ENCODE peak calls at places on chromosome 21, in five cellular contexts. B is PC-9, A is fibroblast of pulmonary artery, X is adrenal gland, J is OCI-LY7. G is an unnamed sample.

GRCh38 chr21:44901391-44902074 is 19.2 kb downstream of the ITGB2 start:
- DNase-seq in B (no peak), A (no peak), X (no peak), J (no peak), G (no peak)

GRCh38 chr21:29639366-29640232 is 300.2 kb downstream of the GRIK1 start:
- DNase-seq in B (no peak), A (no peak), X (no peak), J (peak), G (no peak)

GRCh38 chr21:24870633-24871032 is 736.6 kb downstream of the MRPL39 start:
- DNase-seq in B (no peak), A (no peak), X (no peak), J (no peak), G (no peak)

GRCh38 chr21:26769613-26770188 is 75.5 kb downstream of the ADAMTS1 start:
- DNase-seq in B (no peak), A (peak), X (no peak), J (no peak), G (no peak)

GRCh38 chr21:37001446-37001845 is 5.1 kb upstream of the RIPPLY3 start:
- DNase-seq in B (no peak), A (no peak), X (peak), J (no peak), G (no peak)

GRCh38 chr21:14545906-14546480 is at the start of gene SAMSN1:
- DNase-seq in B (no peak), A (peak), X (peak), J (no peak), G (peak)

GRCh38 chr21:45859762-45860357 is 121.7 kb upstream of the COL6A1 start:
- DNase-seq in B (no peak), A (no peak), X (peak), J (no peak), G (no peak)

GRCh38 chr21:37748351-37748750 is 167.9 kb downstream of the KCNJ6 start:
- DNase-seq in B (no peak), A (no peak), X (no peak), J (no peak), G (no peak)

GRCh38 chr21:30268608-30269197 is 14.0 kb downstream of the KRTAP24-1 start:
- DNase-seq in B (no peak), A (peak), X (no peak), J (peak), G (no peak)

GRCh38 chr21:44401386-44402160 is 48.2 kb downstream of the TRPM2 start:
- DNase-seq in B (no peak), A (no peak), X (peak), J (no peak), G (no peak)

GRCh38 chr21:16002872-16003466 is 273.2 kb downstream of the USP25 start:
- DNase-seq in B (no peak), A (peak), X (no peak), J (no peak), G (no peak)

GRCh38 chr21:36927718-36928117 is 38.8 kb downstream of the HLCS start:
- DNase-seq in B (peak), A (peak), X (peak), J (peak), G (peak)

GRCh38 chr21:37855568-37856391 is 60.5 kb downstream of the KCNJ6 start:
- DNase-seq in B (no peak), A (peak), X (no peak), J (no peak), G (no peak)

GRCh38 chr21:44845418-44846200 is 27.7 kb upstream of the SUMO3 start:
- DNase-seq in B (peak), A (peak), X (peak), J (peak), G (peak)

GRCh38 chr21:27802816-27803475 is 836.1 kb upstream of the ADAMTS5 start:
- DNase-seq in B (no peak), A (peak), X (peak), J (peak), G (peak)

GRCh38 chr21:45662623-45663015 is 19.1 kb downstream of the PCBP3 start:
- DNase-seq in B (no peak), A (no peak), X (no peak), J (no peak), G (no peak)

GRCh38 chr21:45910548-45911221 is 70.9 kb upstream of the COL6A1 start:
- DNase-seq in B (no peak), A (no peak), X (peak), J (no peak), G (no peak)

GRCh38 chr21:31387560-31388186 is 43.6 kb upstream of the TIAM1 start:
- DNase-seq in B (no peak), A (no peak), X (no peak), J (no peak), G (no peak)

GRCh38 chr21:44363278-44363677 is 9.9 kb downstream of the TRPM2 start:
- DNase-seq in B (no peak), A (no peak), X (no peak), J (no peak), G (no peak)

GRCh38 chr21:45818904-45819285 is 162.7 kb upstream of the COL6A1 start:
- DNase-seq in B (no peak), A (peak), X (no peak), J (no peak), G (no peak)

GRCh38 chr21:27291006-27291405 is 324.1 kb upstream of the ADAMTS5 start:
- DNase-seq in B (no peak), A (no peak), X (no peak), J (no peak), G (no peak)

GRCh38 chr21:46607605-46608004 is 2.7 kb upstream of the S100B start:
- DNase-seq in B (no peak), A (no peak), X (no peak), J (no peak), G (no peak)

GRCh38 chr21:46146856-46147255 is 8.5 kb downstream of the FTCD start:
- DNase-seq in B (no peak), A (no peak), X (no peak), J (no peak), G (no peak)

GRCh38 chr21:43771199-43771675 is 4.9 kb downstream of the CSTB start:
- DNase-seq in B (no peak), A (no peak), X (no peak), J (no peak), G (no peak)

GRCh38 chr21:45338326-45339017 is 50.8 kb upstream of the POFUT2 start:
- DNase-seq in B (no peak), A (no peak), X (no peak), J (no peak), G (no peak)

GRCh38 chr21:29102791-29103257 is 27.6 kb upstream of the MAP3K7CL start:
- DNase-seq in B (no peak), A (no peak), X (no peak), J (no peak), G (no peak)

GRCh38 chr21:42242611-42243010 is 23.7 kb downstream of the ABCG1 start:
- DNase-seq in B (no peak), A (no peak), X (no peak), J (peak), G (no peak)
- H3K4me3 ChIP-seq in B (no peak), A (no peak), X (no peak), J (peak), G (no peak)

GRCh38 chr21:42654179-42654912 is 925 bp downstream of the PDE9A start:
- DNase-seq in B (peak), A (no peak), X (no peak), J (peak), G (no peak)

GRCh38 chr21:42653492-42654061 is at the start of gene PDE9A:
- DNase-seq in B (peak), A (no peak), X (no peak), J (peak), G (no peak)

GRCh38 chr21:42650441-42651421 is 2.7 kb upstream of the PDE9A start:
- DNase-seq in B (no peak), A (no peak), X (no peak), J (no peak), G (no peak)

GRCh38 chr21:42651515-42652401 is 1.7 kb upstream of the PDE9A start:
- DNase-seq in B (peak), A (no peak), X (no peak), J (no peak), G (no peak)

DNA sequence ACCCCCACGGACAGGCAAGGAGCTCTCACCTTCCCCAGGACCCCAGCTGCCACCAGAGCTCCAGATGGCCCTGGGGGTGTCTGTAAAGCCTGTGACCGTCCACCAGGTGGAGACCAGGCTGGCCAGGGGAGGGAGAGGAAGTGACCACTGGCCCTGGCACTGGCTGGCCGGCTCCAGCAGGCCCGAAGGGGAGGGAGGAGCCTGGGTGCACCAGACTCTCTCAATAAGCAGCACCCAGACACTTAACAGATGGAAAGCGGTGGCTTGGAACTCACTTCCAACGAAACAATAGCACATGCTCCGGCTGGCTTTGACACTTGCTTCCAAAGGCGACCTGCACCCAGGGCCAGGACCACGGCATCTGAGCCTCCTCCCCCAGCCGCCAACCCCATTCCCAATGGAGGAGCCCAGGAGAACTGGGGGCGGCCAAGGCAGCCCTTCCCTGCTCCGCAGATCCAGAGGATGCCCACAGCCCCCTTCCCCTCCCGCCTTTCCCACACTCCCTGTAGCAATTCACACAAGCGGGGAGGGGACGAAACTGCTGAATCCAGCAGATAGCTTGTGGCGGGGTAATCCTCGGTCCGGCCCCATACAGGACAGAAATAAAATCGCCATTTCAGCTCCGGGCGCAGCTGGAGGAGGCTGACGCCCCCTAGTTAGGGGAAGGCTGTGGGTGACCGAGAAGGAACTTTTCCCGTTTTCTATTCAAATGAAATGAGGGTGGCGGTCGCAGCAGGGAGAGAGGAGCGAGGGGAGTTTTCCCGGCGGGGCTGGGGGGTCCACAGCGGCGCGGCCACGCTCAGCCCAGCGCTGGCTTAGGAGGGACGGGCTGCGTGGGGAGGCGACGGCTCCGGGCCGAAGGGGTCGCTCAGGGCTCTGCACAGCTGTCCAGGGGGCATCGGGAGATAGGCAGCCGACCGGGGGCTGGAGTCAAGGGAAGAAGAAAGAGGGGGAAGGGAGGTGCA is 612 bp upstream of the PDE9A start:
- DNase-seq in B (peak), A (peak), X (peak), J (no peak), G (peak)
- TF ChIP-seq CTCF in B (peak), A (peak), X (peak), J (no peak), G (no peak)

GRCh38 chr21:41368361-41369104 is 6.7 kb downstream of the MX2 start:
- DNase-seq in B (no peak), A (no peak), X (no peak), J (peak), G (no peak)
- H3K4me3 ChIP-seq in B (no peak), A (no peak), X (no peak), J (peak), G (no peak)

GRCh38 chr21:33386222-33386784 is 16.9 kb upstream of the IFNGR2 start:
- DNase-seq in B (no peak), A (peak), X (no peak), J (peak), G (no peak)
- TF ChIP-seq CTCF in B (no peak), A (peak), X (no peak), J (peak), G (no peak)

DNA sequence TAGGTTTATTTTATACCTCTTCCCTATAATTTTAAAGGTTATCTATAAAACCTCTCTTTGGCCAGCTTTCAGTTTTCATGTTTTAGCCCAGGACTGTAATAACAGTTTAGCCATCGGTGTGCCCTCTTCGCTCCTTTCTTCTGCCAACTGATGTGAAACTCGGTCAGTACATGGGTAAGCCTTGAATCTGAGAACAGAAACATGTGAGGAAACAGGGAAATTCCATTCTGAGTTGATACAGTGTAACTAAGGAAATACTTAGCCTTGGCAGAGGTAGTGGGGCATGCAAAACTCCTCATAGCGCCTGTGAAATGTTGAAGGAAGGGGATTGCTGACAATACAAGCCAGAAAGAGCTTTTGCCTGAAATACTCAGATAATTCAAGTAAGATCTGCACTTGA is 465.2 kb downstream of the NCAM2 start:
- DNase-seq in B (no peak), A (peak), X (no peak), J (no peak), G (no peak)
- H3K4me3 ChIP-seq in B (no peak), A (no peak), X (no peak), J (no peak), G (no peak)

GRCh38 chr21:34887729-34888568 is 161.2 kb downstream of the RUNX1 start:
- DNase-seq in B (peak), A (peak), X (peak), J (peak), G (peak)

GRCh38 chr21:34884346-34884929 is 164.7 kb downstream of the RUNX1 start:
- DNase-seq in B (no peak), A (no peak), X (no peak), J (no peak), G (no peak)

GRCh38 chr21:34885125-34885524 is 164.0 kb downstream of the RUNX1 start:
- DNase-seq in B (no peak), A (no peak), X (no peak), J (no peak), G (no peak)

GRCh38 chr21:34886554-34887385 is 162.3 kb downstream of the RUNX1 start:
- DNase-seq in B (no peak), A (peak), X (peak), J (no peak), G (no peak)

DNA sequence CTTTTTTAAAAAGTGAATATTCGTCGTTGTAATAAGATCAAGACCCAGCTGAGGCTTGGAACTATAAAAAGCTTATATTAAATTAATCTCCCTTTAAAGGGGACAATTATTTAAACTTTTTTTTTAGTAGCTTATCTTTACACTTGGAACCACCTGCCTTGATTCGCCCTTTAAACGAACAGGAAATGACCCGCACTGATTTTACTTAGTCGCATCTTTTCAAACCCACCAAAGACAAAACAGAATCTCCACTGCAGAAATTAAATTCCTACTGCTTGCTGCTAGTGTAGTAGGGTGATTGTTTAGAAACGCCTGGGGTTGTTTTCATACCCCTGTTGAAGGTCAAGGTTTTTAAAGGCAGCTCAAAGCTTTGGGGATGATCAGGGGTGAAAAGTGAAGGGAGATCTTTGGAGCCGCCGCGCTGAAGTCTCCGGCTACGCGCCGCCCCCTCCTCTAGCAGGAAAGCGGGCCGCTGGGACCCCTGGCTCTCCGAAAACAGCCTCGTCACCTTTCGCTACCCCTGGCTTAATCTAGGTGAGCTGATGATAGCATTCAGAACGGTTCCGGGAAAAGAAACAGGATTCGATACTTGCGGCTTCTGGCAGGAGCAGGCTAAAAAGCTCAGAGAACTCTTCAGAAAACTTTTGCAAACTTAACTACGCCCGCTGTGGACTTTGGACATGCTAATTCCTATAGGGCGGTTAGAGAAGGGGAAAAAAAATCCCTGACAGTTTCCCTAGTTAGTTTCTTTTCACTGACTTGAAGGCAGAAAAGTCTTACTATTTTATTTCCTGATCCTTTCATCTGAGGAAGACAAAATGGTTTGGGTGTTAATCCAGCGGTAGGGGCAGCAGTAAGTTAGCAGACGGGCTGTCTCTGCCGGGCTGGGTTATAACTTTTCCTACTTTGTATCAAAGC is 163.2 kb downstream of the RUNX1 start:
- DNase-seq in B (no peak), A (peak), X (no peak), J (no peak), G (no peak)
- TF ChIP-seq CTCF in B (no peak), A (peak), X (no peak), J (no peak), G (no peak)